ENCODE peak calls at places on chromosomes 1 and 21, in seven cellular contexts. One of them, this sample, is unnamed.
A peak's percentile ranks its signal among the peaks of the same experiment; 100 is the strongest.

GRCh38 chr1:114457675-114458074 is 53.3 kb downstream of the TRIM33 start:
- DNase-seq in HFFc6: peak; percentile 3
- DNase-seq in globus pallidus: no peak
- DNase-seq in heart left ventricle: no peak
- DNase-seq in anterior cingulate cortex: no peak
- DNase-seq in progenitor cell of endocrine pancreas: no peak
- DNase-seq in Calu3: no peak
- DNase-seq in this sample: no peak

GRCh38 chr1:212827831-212828278 is 19.6 kb downstream of the SPATA45 start:
- DNase-seq in HFFc6: no peak
- DNase-seq in globus pallidus: no peak
- DNase-seq in heart left ventricle: no peak
- DNase-seq in anterior cingulate cortex: no peak
- DNase-seq in progenitor cell of endocrine pancreas: no peak
- DNase-seq in Calu3: no peak
- DNase-seq in this sample: no peak

GRCh38 chr1:168483531-168483930 is 60.3 kb downstream of the XCL2 start:
- DNase-seq in HFFc6: peak; percentile 65
- DNase-seq in globus pallidus: no peak
- DNase-seq in heart left ventricle: no peak
- DNase-seq in anterior cingulate cortex: no peak
- DNase-seq in progenitor cell of endocrine pancreas: no peak
- DNase-seq in Calu3: no peak
- DNase-seq in this sample: no peak

GRCh38 chr21:37338671-37339526 is 27.7 kb upstream of the DYRK1A start:
- DNase-seq in HFFc6: peak; percentile 98
- DNase-seq in globus pallidus: no peak
- DNase-seq in heart left ventricle: peak; percentile 86
- DNase-seq in anterior cingulate cortex: no peak
- DNase-seq in progenitor cell of endocrine pancreas: no peak
- DNase-seq in Calu3: peak; percentile 30
- DNase-seq in this sample: peak; percentile 76

GRCh38 chr1:20259646-20260045 is 31.0 kb upstream of the VWA5B1 start:
- DNase-seq in HFFc6: no peak
- DNase-seq in globus pallidus: no peak
- DNase-seq in heart left ventricle: no peak
- DNase-seq in anterior cingulate cortex: no peak
- DNase-seq in progenitor cell of endocrine pancreas: no peak
- DNase-seq in Calu3: no peak
- DNase-seq in this sample: no peak

GRCh38 chr21:35428489-35428888 is 379.4 kb upstream of the RUNX1 start:
- DNase-seq in HFFc6: no peak
- DNase-seq in globus pallidus: no peak
- DNase-seq in heart left ventricle: peak; percentile 82
- DNase-seq in anterior cingulate cortex: no peak
- DNase-seq in progenitor cell of endocrine pancreas: no peak
- DNase-seq in Calu3: no peak
- DNase-seq in this sample: no peak

GRCh38 chr1:29524285-29525065 is 288.2 kb downstream of the PTPRU start:
- DNase-seq in HFFc6: no peak
- DNase-seq in globus pallidus: no peak
- DNase-seq in heart left ventricle: no peak
- DNase-seq in anterior cingulate cortex: no peak
- DNase-seq in progenitor cell of endocrine pancreas: no peak
- DNase-seq in Calu3: no peak
- DNase-seq in this sample: no peak

GRCh38 chr1:36822648-36823047 is 211.7 kb downstream of the GRIK3 start:
- DNase-seq in HFFc6: no peak
- DNase-seq in globus pallidus: no peak
- DNase-seq in heart left ventricle: no peak
- DNase-seq in anterior cingulate cortex: no peak
- DNase-seq in progenitor cell of endocrine pancreas: no peak
- DNase-seq in Calu3: no peak
- DNase-seq in this sample: no peak

GRCh38 chr1:120179420-120180348 is 3.4 kb upstream of the SEC22B start:
- DNase-seq in HFFc6: peak; percentile 79
- DNase-seq in globus pallidus: no peak
- DNase-seq in heart left ventricle: peak; percentile 44
- DNase-seq in anterior cingulate cortex: no peak
- DNase-seq in progenitor cell of endocrine pancreas: no peak
- DNase-seq in Calu3: no peak
- DNase-seq in this sample: peak; percentile 55

GRCh38 chr1:194959795-194960194 is 1648.4 kb downstream of the KCNT2 start:
- DNase-seq in HFFc6: no peak
- DNase-seq in globus pallidus: no peak
- DNase-seq in heart left ventricle: no peak
- DNase-seq in anterior cingulate cortex: no peak
- DNase-seq in progenitor cell of endocrine pancreas: no peak
- DNase-seq in Calu3: no peak
- DNase-seq in this sample: no peak

GRCh38 chr1:155060736-155061135 is 2.8 kb upstream of the EFNA4 start:
- DNase-seq in HFFc6: no peak
- DNase-seq in globus pallidus: no peak
- DNase-seq in heart left ventricle: no peak
- DNase-seq in anterior cingulate cortex: no peak
- DNase-seq in progenitor cell of endocrine pancreas: no peak
- DNase-seq in Calu3: no peak
- DNase-seq in this sample: no peak

GRCh38 chr1:70290248-70290647 is 64.3 kb downstream of the ANKRD13C start:
- DNase-seq in HFFc6: peak; percentile 29
- DNase-seq in globus pallidus: no peak
- DNase-seq in heart left ventricle: no peak
- DNase-seq in anterior cingulate cortex: no peak
- DNase-seq in progenitor cell of endocrine pancreas: no peak
- DNase-seq in Calu3: no peak
- DNase-seq in this sample: peak; percentile 79

GRCh38 chr1:41712687-41713086 is 206.0 kb downstream of the HIVEP3 start:
- DNase-seq in HFFc6: peak; percentile 13
- DNase-seq in globus pallidus: peak; percentile 31
- DNase-seq in heart left ventricle: peak; percentile 66
- DNase-seq in anterior cingulate cortex: no peak
- DNase-seq in progenitor cell of endocrine pancreas: no peak
- DNase-seq in Calu3: no peak
- DNase-seq in this sample: no peak

GRCh38 chr1:3545363-3546047 is 65.8 kb downstream of the MEGF6 start:
- DNase-seq in HFFc6: no peak
- DNase-seq in globus pallidus: no peak
- DNase-seq in heart left ventricle: no peak
- DNase-seq in anterior cingulate cortex: no peak
- DNase-seq in progenitor cell of endocrine pancreas: no peak
- DNase-seq in Calu3: no peak
- DNase-seq in this sample: no peak

GRCh38 chr1:35278886-35279554 is 10.5 kb downstream of the ZMYM4 start:
- DNase-seq in HFFc6: no peak
- DNase-seq in globus pallidus: no peak
- DNase-seq in heart left ventricle: no peak
- DNase-seq in anterior cingulate cortex: no peak
- DNase-seq in progenitor cell of endocrine pancreas: no peak
- DNase-seq in Calu3: no peak
- DNase-seq in this sample: no peak

GRCh38 chr1:191963286-191963685 is 195.0 kb upstream of the RGS18 start:
- DNase-seq in HFFc6: no peak
- DNase-seq in globus pallidus: no peak
- DNase-seq in heart left ventricle: no peak
- DNase-seq in anterior cingulate cortex: no peak
- DNase-seq in progenitor cell of endocrine pancreas: no peak
- DNase-seq in Calu3: peak; percentile 17
- DNase-seq in this sample: no peak

GRCh38 chr21:33367309-33367973 is 35.8 kb upstream of the IFNGR2 start:
- DNase-seq in HFFc6: no peak
- DNase-seq in globus pallidus: no peak
- DNase-seq in heart left ventricle: no peak
- DNase-seq in anterior cingulate cortex: no peak
- DNase-seq in progenitor cell of endocrine pancreas: no peak
- DNase-seq in Calu3: no peak
- DNase-seq in this sample: no peak

GRCh38 chr1:166368030-166368429 is 201.2 kb upstream of the FAM78B start:
- DNase-seq in HFFc6: no peak
- DNase-seq in globus pallidus: no peak
- DNase-seq in heart left ventricle: no peak
- DNase-seq in anterior cingulate cortex: no peak
- DNase-seq in progenitor cell of endocrine pancreas: no peak
- DNase-seq in Calu3: no peak
- DNase-seq in this sample: no peak

GRCh38 chr1:173360478-173361063 is 116.6 kb upstream of the PRDX6 start:
- DNase-seq in HFFc6: no peak
- DNase-seq in globus pallidus: no peak
- DNase-seq in heart left ventricle: no peak
- DNase-seq in anterior cingulate cortex: no peak
- DNase-seq in progenitor cell of endocrine pancreas: no peak
- DNase-seq in Calu3: no peak
- DNase-seq in this sample: no peak

GRCh38 chr1:180854456-180854855 is 58.2 kb upstream of the KIAA1614 start:
- DNase-seq in HFFc6: no peak
- DNase-seq in globus pallidus: no peak
- DNase-seq in heart left ventricle: no peak
- DNase-seq in anterior cingulate cortex: no peak
- DNase-seq in progenitor cell of endocrine pancreas: no peak
- DNase-seq in Calu3: no peak
- DNase-seq in this sample: no peak

GRCh38 chr1:37043101-37043500 is 8.8 kb upstream of the GRIK3 start:
- DNase-seq in HFFc6: no peak
- DNase-seq in globus pallidus: no peak
- DNase-seq in heart left ventricle: no peak
- DNase-seq in anterior cingulate cortex: no peak
- DNase-seq in progenitor cell of endocrine pancreas: no peak
- DNase-seq in Calu3: no peak
- DNase-seq in this sample: no peak

GRCh38 chr1:62050165-62050564 is 144.5 kb upstream of the L1TD1 start:
- DNase-seq in HFFc6: no peak
- DNase-seq in globus pallidus: no peak
- DNase-seq in heart left ventricle: no peak
- DNase-seq in anterior cingulate cortex: no peak
- DNase-seq in progenitor cell of endocrine pancreas: no peak
- DNase-seq in Calu3: no peak
- DNase-seq in this sample: no peak

GRCh38 chr1:14924455-14925325 is 228.9 kb upstream of the TMEM51 start:
- DNase-seq in HFFc6: peak; percentile 37
- DNase-seq in globus pallidus: peak; percentile 74
- DNase-seq in heart left ventricle: no peak
- DNase-seq in anterior cingulate cortex: no peak
- DNase-seq in progenitor cell of endocrine pancreas: no peak
- DNase-seq in Calu3: peak; percentile 20
- DNase-seq in this sample: peak; percentile 45

GRCh38 chr1:3922201-3922725 is 22.2 kb upstream of the C1orf174 start:
- DNase-seq in HFFc6: no peak
- DNase-seq in globus pallidus: no peak
- DNase-seq in heart left ventricle: no peak
- DNase-seq in anterior cingulate cortex: no peak
- DNase-seq in progenitor cell of endocrine pancreas: no peak
- DNase-seq in Calu3: no peak
- DNase-seq in this sample: no peak

GRCh38 chr1:203127672-203128611 is at the start of gene ADORA1:
- DNase-seq in HFFc6: peak; percentile 58
- DNase-seq in globus pallidus: peak; percentile 78
- DNase-seq in heart left ventricle: peak; percentile 71
- DNase-seq in anterior cingulate cortex: peak; percentile 76
- DNase-seq in progenitor cell of endocrine pancreas: peak; percentile 51
- DNase-seq in Calu3: peak; percentile 66
- DNase-seq in this sample: no peak

GRCh38 chr1:233919786-233920185 is 15.3 kb downstream of the SLC35F3 start:
- DNase-seq in HFFc6: no peak
- DNase-seq in globus pallidus: no peak
- DNase-seq in heart left ventricle: no peak
- DNase-seq in anterior cingulate cortex: no peak
- DNase-seq in progenitor cell of endocrine pancreas: no peak
- DNase-seq in Calu3: no peak
- DNase-seq in this sample: no peak

GRCh38 chr21:38241029-38241740 is 15.6 kb upstream of the KCNJ15 start:
- DNase-seq in HFFc6: no peak
- DNase-seq in globus pallidus: no peak
- DNase-seq in heart left ventricle: peak; percentile 56
- DNase-seq in anterior cingulate cortex: no peak
- DNase-seq in progenitor cell of endocrine pancreas: no peak
- DNase-seq in Calu3: peak; percentile 56
- DNase-seq in this sample: peak; percentile 58

GRCh38 chr1:36115200-36115669 is 9.8 kb downstream of the COL8A2 start:
- DNase-seq in HFFc6: peak; percentile 75
- DNase-seq in globus pallidus: no peak
- DNase-seq in heart left ventricle: no peak
- DNase-seq in anterior cingulate cortex: no peak
- DNase-seq in progenitor cell of endocrine pancreas: no peak
- DNase-seq in Calu3: no peak
- DNase-seq in this sample: no peak

GRCh38 chr1:117572546-117572945 is 33.3 kb upstream of the TENT5C start:
- DNase-seq in HFFc6: no peak
- DNase-seq in globus pallidus: no peak
- DNase-seq in heart left ventricle: no peak
- DNase-seq in anterior cingulate cortex: no peak
- DNase-seq in progenitor cell of endocrine pancreas: no peak
- DNase-seq in Calu3: no peak
- DNase-seq in this sample: no peak

GRCh38 chr1:193685986-193686385 is 499.6 kb upstream of the B3GALT2 start:
- DNase-seq in HFFc6: no peak
- DNase-seq in globus pallidus: no peak
- DNase-seq in heart left ventricle: no peak
- DNase-seq in anterior cingulate cortex: no peak
- DNase-seq in progenitor cell of endocrine pancreas: no peak
- DNase-seq in Calu3: no peak
- DNase-seq in this sample: no peak

GRCh38 chr1:190140644-190141043 is 337.0 kb downstream of the BRINP3 start:
- DNase-seq in HFFc6: no peak
- DNase-seq in globus pallidus: peak; percentile 12
- DNase-seq in heart left ventricle: no peak
- DNase-seq in anterior cingulate cortex: no peak
- DNase-seq in progenitor cell of endocrine pancreas: no peak
- DNase-seq in Calu3: no peak
- DNase-seq in this sample: no peak

GRCh38 chr1:43449708-43450069 is 4.0 kb downstream of the HYI start:
- DNase-seq in HFFc6: no peak
- DNase-seq in globus pallidus: no peak
- DNase-seq in heart left ventricle: no peak
- DNase-seq in anterior cingulate cortex: no peak
- DNase-seq in progenitor cell of endocrine pancreas: no peak
- DNase-seq in Calu3: no peak
- DNase-seq in this sample: no peak

GRCh38 chr1:97533358-97533757 is 387.5 kb downstream of the DPYD start:
- DNase-seq in HFFc6: no peak
- DNase-seq in globus pallidus: no peak
- DNase-seq in heart left ventricle: no peak
- DNase-seq in anterior cingulate cortex: no peak
- DNase-seq in progenitor cell of endocrine pancreas: no peak
- DNase-seq in Calu3: no peak
- DNase-seq in this sample: no peak

GRCh38 chr1:201655243-201655642 is 116.3 kb downstream of the NAV1 start:
- DNase-seq in HFFc6: peak; percentile 81
- DNase-seq in globus pallidus: no peak
- DNase-seq in heart left ventricle: peak; percentile 39
- DNase-seq in anterior cingulate cortex: no peak
- DNase-seq in progenitor cell of endocrine pancreas: no peak
- DNase-seq in Calu3: no peak
- DNase-seq in this sample: no peak